ENCODE peak calls at places on chromosomes 13 and 19, in seven cellular contexts. Q, B, N, E, P, S and W are unnamed samples.

GRCh38 chr19:40284501-40285352 is at the start of gene AKT2:
- DNase-seq in Q (peak), B (peak), N (no peak), E (peak), P (peak), S (no peak), W (no peak)

GRCh38 chr13:34172048-34172447 is 354.1 kb downstream of the RFC3 start:
- DNase-seq in Q (no peak), B (no peak), N (no peak), E (no peak), P (no peak), S (no peak), W (no peak)

GRCh38 chr19:6378036-6378435 is 2.3 kb upstream of the PSPN start:
- DNase-seq in Q (peak), B (no peak), N (no peak), E (no peak), P (no peak), S (peak), W (no peak)

GRCh38 chr19:55581145-55581827 is 638 bp upstream of the ZNF579 start:
- DNase-seq in Q (no peak), B (no peak), N (no peak), E (no peak), P (no peak), S (no peak), W (no peak)

GRCh38 chr13:102742506-102742905 is 31.1 kb downstream of the TEX30 start:
- DNase-seq in Q (no peak), B (no peak), N (no peak), E (no peak), P (no peak), S (no peak), W (no peak)

GRCh38 chr13:74273591-74273990 is 139.4 kb upstream of the KLF12 start:
- DNase-seq in Q (no peak), B (no peak), N (no peak), E (no peak), P (no peak), S (no peak), W (no peak)

GRCh38 chr19:13155472-13156284 is 5.5 kb downstream of the IER2 start:
- DNase-seq in Q (peak), B (no peak), N (peak), E (peak), P (peak), S (no peak), W (no peak)

GRCh38 chr13:38900188-38900587 is 90.4 kb downstream of the STOML3 start:
- DNase-seq in Q (no peak), B (no peak), N (no peak), E (no peak), P (no peak), S (no peak), W (no peak)

GRCh38 chr19:35718345-35719041 is 690 bp downstream of the KMT2B start:
- DNase-seq in Q (peak), B (peak), N (no peak), E (peak), P (peak), S (no peak), W (no peak)

GRCh38 chr13:72313546-72313945 is 413.9 kb downstream of the MZT1 start:
- DNase-seq in Q (no peak), B (no peak), N (no peak), E (no peak), P (no peak), S (no peak), W (no peak)

GRCh38 chr13:29934531-29935308 is 84.3 kb upstream of the UBL3 start:
- DNase-seq in Q (no peak), B (no peak), N (no peak), E (no peak), P (no peak), S (no peak), W (no peak)

GRCh38 chr19:38989066-38989605 is 13.6 kb upstream of the FBXO17 start:
- DNase-seq in Q (no peak), B (no peak), N (no peak), E (no peak), P (no peak), S (no peak), W (no peak)

GRCh38 chr19:15257782-15258181 is 25.5 kb upstream of the EPHX3 start:
- DNase-seq in Q (no peak), B (no peak), N (no peak), E (no peak), P (no peak), S (no peak), W (no peak)

GRCh38 chr19:15262011-15262410 is 29.8 kb upstream of the EPHX3 start:
- DNase-seq in Q (no peak), B (no peak), N (no peak), E (no peak), P (no peak), S (no peak), W (no peak)

GRCh38 chr19:15263361-15263985 is 31.2 kb upstream of the EPHX3 start:
- DNase-seq in Q (no peak), B (no peak), N (no peak), E (no peak), P (no peak), S (no peak), W (no peak)

GRCh38 chr19:15259900-15260299 is 27.7 kb upstream of the EPHX3 start:
- DNase-seq in Q (no peak), B (no peak), N (no peak), E (no peak), P (no peak), S (no peak), W (no peak)

GRCh38 chr19:15260939-15261338 is 28.7 kb upstream of the EPHX3 start:
- DNase-seq in Q (no peak), B (no peak), N (no peak), E (no peak), P (no peak), S (no peak), W (no peak)
- TF ChIP-seq CTCF in Q (no peak), B (peak), N (no peak), E (peak), P (peak), S (peak), W (peak)

GRCh38 chr19:20359933-20360720 is 193.1 kb downstream of the ZNF486 start:
- DNase-seq in Q (no peak), B (no peak), N (no peak), E (peak), P (no peak), S (no peak), W (no peak)
- TF ChIP-seq CTCF in Q (no peak), B (peak), N (no peak), E (peak), P (no peak), S (no peak), W (peak)

GRCh38 chr19:19637186-19637522 is 6.3 kb downstream of the GMIP start:
- DNase-seq in Q (no peak), B (no peak), N (no peak), E (no peak), P (no peak), S (no peak), W (no peak)

GRCh38 chr19:19635313-19635702 is 7.3 kb upstream of the LPAR2 start:
- DNase-seq in Q (no peak), B (no peak), N (no peak), E (no peak), P (no peak), S (no peak), W (no peak)

GRCh38 chr19:19634516-19635312 is 6.7 kb upstream of the LPAR2 start:
- DNase-seq in Q (no peak), B (no peak), N (no peak), E (no peak), P (no peak), S (no peak), W (no peak)

GRCh38 chr19:19636573-19636972 is 6.9 kb downstream of the GMIP start:
- DNase-seq in Q (peak), B (no peak), N (no peak), E (no peak), P (no peak), S (no peak), W (no peak)

GRCh38 chr19:19637523-19638251 is 5.8 kb downstream of the GMIP start:
- DNase-seq in Q (peak), B (peak), N (no peak), E (no peak), P (no peak), S (no peak), W (no peak)
- TF ChIP-seq CTCF in Q (no peak), B (no peak), N (no peak), E (no peak), P (no peak), S (no peak), W (no peak)

DNA sequence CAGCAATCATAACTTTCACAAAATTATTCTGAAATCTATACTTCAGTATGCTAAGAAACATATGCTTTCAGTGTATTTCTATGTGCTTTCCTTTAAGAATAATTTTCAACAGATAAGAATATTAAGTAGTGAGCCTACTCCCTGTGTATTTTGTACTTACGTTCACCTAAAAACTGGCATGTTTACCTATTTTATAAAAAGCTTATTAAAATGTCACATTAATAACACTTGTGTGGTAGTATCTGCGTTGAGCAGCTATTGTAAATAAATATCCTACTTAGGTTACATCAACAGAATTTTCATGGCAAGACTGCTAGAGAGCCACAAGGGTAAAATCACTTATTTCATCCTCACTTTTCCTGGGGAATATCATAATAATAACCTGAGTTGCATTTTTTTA is 113.4 kb upstream of the SLITRK5 start:
- DNase-seq in Q (no peak), B (no peak), N (no peak), E (no peak), P (no peak), S (no peak), W (no peak)
- TF ChIP-seq CTCF in Q (no peak), B (no peak), N (no peak), E (no peak), P (no peak), S (no peak), W (no peak)

GRCh38 chr19:30144794-30145193 is 202.8 kb downstream of the URI1 start:
- DNase-seq in Q (no peak), B (no peak), N (no peak), E (no peak), P (no peak), S (no peak), W (no peak)
- TF ChIP-seq CTCF in Q (no peak), B (no peak), N (no peak), E (no peak), P (no peak), S (no peak), W (no peak)